ENCODE peak calls at places on chromosomes 5 and 9, in six cellular contexts. P is fibroblast of pulmonary artery; E is activated CD4-positive, alpha-beta T cell treated with anti-CD3 and anti-CD28 coated beads, Interleukin-2, amount 50 U/mL, for 4 hours; V is ACHN; Z is SK-MEL-5; K is astrocyte of the spinal cord. W is an unnamed sample.

GRCh38 chr5:115810776-115811175 is 5.7 kb downstream of the CDO1 start:
- DNase-seq in V (no peak), Z (no peak), E (no peak), P (no peak), K (peak), W (no peak)

GRCh38 chr5:1318659-1319251 is 23.9 kb upstream of the TERT start:
- DNase-seq in K (no peak), V (no peak), P (no peak), Z (no peak), E (no peak), W (no peak)

GRCh38 chr9:81473708-81474107 is 215.6 kb downstream of the TLE1 start:
- DNase-seq in V (no peak), K (no peak), P (no peak), Z (no peak), E (no peak), W (no peak)

GRCh38 chr9:16469184-16469583 is 401.3 kb downstream of the BNC2 start:
- DNase-seq in P (no peak), V (no peak), K (no peak), Z (no peak), E (no peak), W (no peak)

GRCh38 chr9:121670447-121670846 is 19.0 kb downstream of the DAB2IP start:
- DNase-seq in Z (no peak), K (no peak), P (peak), V (no peak), E (no peak), W (no peak)

GRCh38 chr5:59380350-59380951 is 513.1 kb downstream of the PDE4D start:
- DNase-seq in K (peak), E (no peak), P (peak), V (peak), Z (peak), W (peak)

GRCh38 chr5:65482727-65483473 is 1.2 kb upstream of the ADAMTS6 start:
- DNase-seq in P (peak), K (peak), Z (peak), V (peak), E (no peak), W (peak)

GRCh38 chr9:18829858-18830257 is 203.2 kb downstream of the SAXO1 start:
- DNase-seq in V (peak), Z (no peak), K (peak), P (peak), E (no peak), W (no peak)

GRCh38 chr5:435961-436640 is 6.9 kb upstream of the EXOC3 start:
- DNase-seq in E (no peak), Z (peak), P (peak), K (no peak), V (peak), W (peak)

GRCh38 chr9:109726122-109726521 is 53.9 kb upstream of the PALM2AKAP2 start:
- DNase-seq in E (no peak), P (no peak), Z (no peak), K (no peak), V (no peak), W (no peak)

GRCh38 chr9:78539188-78539587 is 242.3 kb downstream of the PSAT1 start:
- DNase-seq in V (no peak), E (no peak), P (no peak), K (no peak), Z (no peak), W (no peak)

GRCh38 chr5:180286-180918 is 10.9 kb upstream of the LRRC14B start:
- DNase-seq in P (no peak), E (no peak), K (no peak), V (no peak), Z (no peak), W (no peak)